ENCODE peak calls at places on chromosomes 5 and 9, in eight cellular contexts. One of them, this sample, is unnamed.

GRCh38 chr9:17330097-17330496 is 195.3 kb downstream of the CNTLN start:
- DNase-seq in MV-4-11: no peak
- DNase-seq in heart right ventricle: no peak
- DNase-seq in mucosa of descending colon: no peak
- DNase-seq in fibroblast of pulmonary artery: no peak
- DNase-seq in H9: no peak
- DNase-seq in lower lobe of right lung: no peak
- DNase-seq in NCI-H774: no peak
- DNase-seq in this sample: no peak

GRCh38 chr5:6820851-6821479 is 107.7 kb downstream of the TENT4A start:
- DNase-seq in H9: peak
- DNase-seq in mucosa of descending colon: no peak
- DNase-seq in MV-4-11: no peak
- DNase-seq in NCI-H774: peak
- DNase-seq in heart right ventricle: no peak
- DNase-seq in fibroblast of pulmonary artery: peak
- DNase-seq in lower lobe of right lung: no peak
- DNase-seq in this sample: no peak

GRCh38 chr5:151628112-151628823 is 37.1 kb upstream of the FAT2 start:
- DNase-seq in mucosa of descending colon: no peak
- DNase-seq in MV-4-11: no peak
- DNase-seq in heart right ventricle: no peak
- DNase-seq in H9: no peak
- DNase-seq in fibroblast of pulmonary artery: peak
- DNase-seq in NCI-H774: no peak
- DNase-seq in lower lobe of right lung: no peak
- DNase-seq in this sample: peak

GRCh38 chr9:68705636-68706578 is 867 bp downstream of the PIP5K1B start:
- DNase-seq in NCI-H774: peak
- DNase-seq in lower lobe of right lung: no peak
- DNase-seq in MV-4-11: peak
- DNase-seq in mucosa of descending colon: peak
- DNase-seq in heart right ventricle: peak
- DNase-seq in H9: peak
- DNase-seq in fibroblast of pulmonary artery: peak
- DNase-seq in this sample: peak

GRCh38 chr5:10400834-10401233 is 40.8 kb upstream of the ROPN1L start:
- DNase-seq in MV-4-11: peak
- DNase-seq in heart right ventricle: no peak
- DNase-seq in fibroblast of pulmonary artery: peak
- DNase-seq in NCI-H774: no peak
- DNase-seq in mucosa of descending colon: no peak
- DNase-seq in lower lobe of right lung: no peak
- DNase-seq in H9: no peak
- DNase-seq in this sample: no peak

GRCh38 chr5:134247825-134248224 is 22.0 kb upstream of the PPP2CA start:
- DNase-seq in NCI-H774: no peak
- DNase-seq in heart right ventricle: no peak
- DNase-seq in MV-4-11: no peak
- DNase-seq in H9: peak
- DNase-seq in mucosa of descending colon: no peak
- DNase-seq in lower lobe of right lung: no peak
- DNase-seq in fibroblast of pulmonary artery: no peak
- DNase-seq in this sample: no peak

GRCh38 chr9:134751630-134752029 is 110.0 kb downstream of the COL5A1 start:
- DNase-seq in NCI-H774: no peak
- DNase-seq in fibroblast of pulmonary artery: no peak
- DNase-seq in lower lobe of right lung: no peak
- DNase-seq in MV-4-11: no peak
- DNase-seq in H9: no peak
- DNase-seq in mucosa of descending colon: no peak
- DNase-seq in heart right ventricle: no peak
- DNase-seq in this sample: no peak

GRCh38 chr9:131446276-131446675 is 52.4 kb downstream of the PRRC2B start:
- DNase-seq in H9: no peak
- DNase-seq in NCI-H774: no peak
- DNase-seq in heart right ventricle: no peak
- DNase-seq in mucosa of descending colon: no peak
- DNase-seq in lower lobe of right lung: no peak
- DNase-seq in MV-4-11: no peak
- DNase-seq in fibroblast of pulmonary artery: no peak
- DNase-seq in this sample: no peak

GRCh38 chr5:98108497-98108896 is 665.0 kb upstream of the RGMB start:
- DNase-seq in MV-4-11: peak
- DNase-seq in heart right ventricle: no peak
- DNase-seq in NCI-H774: no peak
- DNase-seq in fibroblast of pulmonary artery: peak
- DNase-seq in lower lobe of right lung: no peak
- DNase-seq in H9: no peak
- DNase-seq in mucosa of descending colon: no peak
- DNase-seq in this sample: no peak

GRCh38 chr5:8394965-8395364 is 526.0 kb downstream of the MTRR start:
- DNase-seq in heart right ventricle: no peak
- DNase-seq in H9: no peak
- DNase-seq in MV-4-11: no peak
- DNase-seq in fibroblast of pulmonary artery: no peak
- DNase-seq in lower lobe of right lung: no peak
- DNase-seq in mucosa of descending colon: no peak
- DNase-seq in NCI-H774: no peak
- DNase-seq in this sample: no peak

GRCh38 chr5:158421329-158421728 is 562.4 kb upstream of the CLINT1 start:
- DNase-seq in lower lobe of right lung: no peak
- DNase-seq in MV-4-11: no peak
- DNase-seq in fibroblast of pulmonary artery: no peak
- DNase-seq in mucosa of descending colon: no peak
- DNase-seq in NCI-H774: no peak
- DNase-seq in H9: no peak
- DNase-seq in heart right ventricle: no peak
- DNase-seq in this sample: no peak

GRCh38 chr9:136619742-136620440 is 42.8 kb upstream of the EGFL7 start:
- DNase-seq in NCI-H774: no peak
- DNase-seq in fibroblast of pulmonary artery: no peak
- DNase-seq in heart right ventricle: no peak
- DNase-seq in lower lobe of right lung: peak
- DNase-seq in MV-4-11: peak
- DNase-seq in H9: no peak
- DNase-seq in mucosa of descending colon: peak
- DNase-seq in this sample: peak

GRCh38 chr9:17969232-17969631 is 390.4 kb downstream of the SH3GL2 start:
- DNase-seq in NCI-H774: no peak
- DNase-seq in mucosa of descending colon: no peak
- DNase-seq in H9: no peak
- DNase-seq in fibroblast of pulmonary artery: no peak
- DNase-seq in lower lobe of right lung: no peak
- DNase-seq in MV-4-11: no peak
- DNase-seq in heart right ventricle: no peak
- DNase-seq in this sample: no peak

GRCh38 chr9:78713746-78714405 is 417.0 kb downstream of the PSAT1 start:
- DNase-seq in NCI-H774: no peak
- DNase-seq in fibroblast of pulmonary artery: peak
- DNase-seq in MV-4-11: peak
- DNase-seq in mucosa of descending colon: no peak
- DNase-seq in heart right ventricle: no peak
- DNase-seq in H9: no peak
- DNase-seq in lower lobe of right lung: no peak
- DNase-seq in this sample: no peak

GRCh38 chr5:128036961-128037360 is 46.6 kb upstream of the SLC12A2 start:
- DNase-seq in fibroblast of pulmonary artery: peak
- DNase-seq in lower lobe of right lung: no peak
- DNase-seq in mucosa of descending colon: no peak
- DNase-seq in heart right ventricle: no peak
- DNase-seq in NCI-H774: no peak
- DNase-seq in H9: no peak
- DNase-seq in MV-4-11: no peak
- DNase-seq in this sample: no peak

GRCh38 chr5:24773241-24773640 is 128.5 kb upstream of the CDH10 start:
- DNase-seq in lower lobe of right lung: no peak
- DNase-seq in H9: no peak
- DNase-seq in fibroblast of pulmonary artery: peak
- DNase-seq in NCI-H774: no peak
- DNase-seq in mucosa of descending colon: no peak
- DNase-seq in heart right ventricle: no peak
- DNase-seq in MV-4-11: no peak
- DNase-seq in this sample: no peak

GRCh38 chr9:3758816-3759576 is 233.2 kb upstream of the RFX3 start:
- DNase-seq in NCI-H774: no peak
- DNase-seq in fibroblast of pulmonary artery: peak
- DNase-seq in mucosa of descending colon: no peak
- DNase-seq in MV-4-11: peak
- DNase-seq in H9: no peak
- DNase-seq in heart right ventricle: no peak
- DNase-seq in lower lobe of right lung: no peak
- DNase-seq in this sample: no peak

GRCh38 chr9:110187126-110187525 is 20.8 kb downstream of the C9orf152 start:
- DNase-seq in fibroblast of pulmonary artery: no peak
- DNase-seq in lower lobe of right lung: no peak
- DNase-seq in MV-4-11: no peak
- DNase-seq in mucosa of descending colon: no peak
- DNase-seq in NCI-H774: no peak
- DNase-seq in heart right ventricle: no peak
- DNase-seq in H9: no peak
- DNase-seq in this sample: no peak

GRCh38 chr5:175718401-175719108 is 60.7 kb downstream of the HRH2 start:
- DNase-seq in mucosa of descending colon: no peak
- DNase-seq in heart right ventricle: peak
- DNase-seq in NCI-H774: no peak
- DNase-seq in lower lobe of right lung: peak
- DNase-seq in MV-4-11: peak
- DNase-seq in H9: no peak
- DNase-seq in fibroblast of pulmonary artery: peak
- DNase-seq in this sample: peak

GRCh38 chr9:1959347-1959746 is 55.8 kb upstream of the SMARCA2 start:
- DNase-seq in fibroblast of pulmonary artery: no peak
- DNase-seq in H9: no peak
- DNase-seq in NCI-H774: no peak
- DNase-seq in heart right ventricle: no peak
- DNase-seq in mucosa of descending colon: no peak
- DNase-seq in lower lobe of right lung: no peak
- DNase-seq in MV-4-11: no peak
- DNase-seq in this sample: no peak

GRCh38 chr9:136342191-136343120 is 15.1 kb downstream of the GPSM1 start:
- DNase-seq in H9: peak
- DNase-seq in mucosa of descending colon: peak
- DNase-seq in fibroblast of pulmonary artery: peak
- DNase-seq in heart right ventricle: peak
- DNase-seq in MV-4-11: peak
- DNase-seq in lower lobe of right lung: peak
- DNase-seq in NCI-H774: peak
- DNase-seq in this sample: peak

GRCh38 chr5:132785864-132786263 is 8.8 kb upstream of the SEPTIN8 start:
- DNase-seq in fibroblast of pulmonary artery: no peak
- DNase-seq in H9: no peak
- DNase-seq in mucosa of descending colon: no peak
- DNase-seq in MV-4-11: no peak
- DNase-seq in NCI-H774: no peak
- DNase-seq in heart right ventricle: no peak
- DNase-seq in lower lobe of right lung: no peak
- DNase-seq in this sample: no peak

GRCh38 chr9:131679261-131680020 is 60.4 kb downstream of the RAPGEF1 start:
- DNase-seq in mucosa of descending colon: no peak
- DNase-seq in MV-4-11: no peak
- DNase-seq in heart right ventricle: no peak
- DNase-seq in lower lobe of right lung: no peak
- DNase-seq in H9: no peak
- DNase-seq in NCI-H774: no peak
- DNase-seq in fibroblast of pulmonary artery: no peak
- DNase-seq in this sample: no peak

GRCh38 chr5:145681686-145682085 is 153.5 kb downstream of the PRELID2 start:
- DNase-seq in NCI-H774: peak
- DNase-seq in heart right ventricle: peak
- DNase-seq in fibroblast of pulmonary artery: peak
- DNase-seq in lower lobe of right lung: no peak
- DNase-seq in H9: peak
- DNase-seq in mucosa of descending colon: no peak
- DNase-seq in MV-4-11: peak
- DNase-seq in this sample: no peak

GRCh38 chr9:134605351-134605968 is 36.1 kb upstream of the COL5A1 start:
- DNase-seq in fibroblast of pulmonary artery: no peak
- DNase-seq in H9: no peak
- DNase-seq in mucosa of descending colon: no peak
- DNase-seq in lower lobe of right lung: no peak
- DNase-seq in NCI-H774: no peak
- DNase-seq in heart right ventricle: peak
- DNase-seq in MV-4-11: no peak
- DNase-seq in this sample: no peak